ENCODE peak calls at places on chromosomes 12 and 14, in four cellular contexts. V, A, B and O are unnamed samples.

GRCh38 chr12:25769076-25769945 is 189.2 kb upstream of the RASSF8 start:
- DNase-seq in V (no peak), A (peak; percentile 59), B (no peak), O (no peak)

GRCh38 chr12:3972576-3972975 is 99.4 kb upstream of the PARP11 start:
- DNase-seq in V (no peak), A (no peak), B (no peak), O (no peak)

GRCh38 chr14:82009076-82009475 is 475.4 kb upstream of the SEL1L start:
- DNase-seq in V (peak; percentile 29), A (peak; percentile 16), B (no peak), O (no peak)

GRCh38 chr14:63939006-63939270 is 86.1 kb downstream of the SYNE2 start:
- DNase-seq in V (no peak), A (no peak), B (no peak), O (no peak)

GRCh38 chr14:59870277-59871165 is at the start of gene RTN1:
- DNase-seq in V (peak; percentile 64), A (peak; percentile 29), B (no peak), O (peak; percentile 40)

GRCh38 chr12:90854136-90854689 is 100.8 kb downstream of the CCER1 start:
- DNase-seq in V (peak; percentile 56), A (peak; percentile 61), B (no peak), O (no peak)

GRCh38 chr14:92480856-92481255 is 32.7 kb upstream of the RIN3 start:
- DNase-seq in V (no peak), A (no peak), B (no peak), O (no peak)

GRCh38 chr14:66610154-66610563 is 102.2 kb downstream of the GPHN start:
- DNase-seq in V (no peak), A (peak; percentile 7), B (no peak), O (no peak)

GRCh38 chr12:31590730-31591307 is at the start of gene DENND5B:
- DNase-seq in V (peak; percentile 58), A (peak; percentile 87), B (peak; percentile 17), O (peak; percentile 66)

GRCh38 chr12:56931474-56931978 is 2.7 kb downstream of the SDR9C7 start:
- DNase-seq in V (no peak), A (peak; percentile 22), B (no peak), O (no peak)

GRCh38 chr14:36652542-36653201 is 9.0 kb upstream of the PAX9 start:
- DNase-seq in V (no peak), A (no peak), B (no peak), O (no peak)

GRCh38 chr14:50943261-50943942 is 881 bp downstream of the PYGL start:
- DNase-seq in V (no peak), A (peak; percentile 72), B (no peak), O (peak; percentile 67)

GRCh38 chr12:5417500-5417899 is 14.4 kb upstream of the NTF3 start:
- DNase-seq in V (no peak), A (no peak), B (no peak), O (no peak)

GRCh38 chr12:25983625-25984024 is 25.1 kb downstream of the RASSF8 start:
- DNase-seq in V (no peak), A (no peak), B (no peak), O (no peak)

GRCh38 chr14:73785834-73786631 is 65.6 kb upstream of the PTGR2 start:
- DNase-seq in V (no peak), A (peak; percentile 75), B (peak; percentile 48), O (peak; percentile 91)

GRCh38 chr12:55729592-55730446 is 1.0 kb upstream of the CD63 start:
- DNase-seq in V (peak; percentile 68), A (peak; percentile 99), B (peak; percentile 34), O (peak; percentile 85)

GRCh38 chr14:22770481-22771187 is 4.1 kb downstream of the OXA1L start:
- DNase-seq in V (no peak), A (no peak), B (no peak), O (no peak)

GRCh38 chr12:64042901-64043300 is 179.2 kb downstream of the KICS2 start:
- DNase-seq in V (no peak), A (no peak), B (no peak), O (no peak)